ENCODE peak calls at places on chromosomes 7 and 10, in five cellular contexts. D is NCI-H1694 treated with DMSO at 0.1 percent for 48 hours, P is head of caudate nucleus, I is posterior cingulate gyrus, L is thoracic aorta. U is an unnamed sample.

GRCh38 chr7:76233538-76234281 is 32.0 kb downstream of the SRRM3 start:
- DNase-seq in D (no peak), P (peak; percentile 45), I (no peak), L (no peak), U (peak; percentile 50)

GRCh38 chr7:25456467-25457171 is 228.3 kb upstream of the NPVF start:
- DNase-seq in D (peak; percentile 11), P (no peak), I (no peak), L (no peak), U (no peak)

GRCh38 chr7:44963526-44964290 is 15.1 kb downstream of the MYO1G start:
- DNase-seq in D (no peak), P (no peak), I (no peak), L (no peak), U (no peak)

GRCh38 chr7:70710011-70710480 is 421.9 kb upstream of the GALNT17 start:
- DNase-seq in D (peak; percentile 46), P (no peak), I (no peak), L (no peak), U (no peak)

GRCh38 chr10:42961156-42961589 is 115.7 kb upstream of the RET start:
- DNase-seq in D (no peak), P (peak; percentile 5), I (no peak), L (no peak), U (no peak)

GRCh38 chr7:131591674-131592328 is 35.4 kb upstream of the PODXL start:
- DNase-seq in D (no peak), P (no peak), I (no peak), L (no peak), U (no peak)

GRCh38 chr10:44023517-44023916 is 361.4 kb downstream of the CXCL12 start:
- DNase-seq in D (no peak), P (no peak), I (no peak), L (no peak), U (no peak)

GRCh38 chr7:39691821-39692220 is 68.4 kb downstream of the RALA start:
- DNase-seq in D (no peak), P (no peak), I (no peak), L (no peak), U (no peak)

GRCh38 chr10:49092477-49092876 is 22.8 kb downstream of the VSTM4 start:
- DNase-seq in D (no peak), P (no peak), I (no peak), L (no peak), U (no peak)

GRCh38 chr7:100371561-100372171 is 1.6 kb upstream of the PILRA start:
- DNase-seq in D (no peak), P (no peak), I (no peak), L (no peak), U (no peak)

GRCh38 chr7:26153823-26154783 is 2.1 kb downstream of the NFE2L3 start:
- DNase-seq in D (no peak), P (no peak), I (no peak), L (no peak), U (no peak)

GRCh38 chr10:28393956-28394568 is 91.2 kb upstream of the MPP7 start:
- DNase-seq in D (peak; percentile 43), P (peak; percentile 67), I (peak; percentile 56), L (peak; percentile 18), U (peak; percentile 72)

GRCh38 chr10:6162589-6163356 is 40.0 kb upstream of the PFKFB3 start:
- DNase-seq in D (no peak), P (no peak), I (no peak), L (no peak), U (peak; percentile 79)

GRCh38 chr10:69048103-69048502 is 39.8 kb upstream of the SRGN start:
- DNase-seq in D (no peak), P (peak; percentile 44), I (no peak), L (no peak), U (no peak)

GRCh38 chr7:144027070-144027469 is 21.7 kb upstream of the OR2A5 start:
- DNase-seq in D (peak; percentile 3), P (no peak), I (no peak), L (no peak), U (peak; percentile 31)

GRCh38 chr7:67918158-67918557 is 921.5 kb downstream of the TYW1 start:
- DNase-seq in D (no peak), P (no peak), I (no peak), L (no peak), U (no peak)

GRCh38 chr7:10998984-10999757 is 25.5 kb downstream of the PHF14 start:
- DNase-seq in D (no peak), P (no peak), I (no peak), L (no peak), U (no peak)

GRCh38 chr10:27297848-27298524 is 57.4 kb upstream of the ACBD5 start:
- DNase-seq in D (no peak), P (no peak), I (no peak), L (no peak), U (no peak)

GRCh38 chr10:30931094-30931493 is 100.6 kb downstream of the ZNF438 start:
- DNase-seq in D (no peak), P (no peak), I (no peak), L (no peak), U (no peak)

GRCh38 chr7:23287612-23288011 is 11.5 kb upstream of the MALSU1 start:
- DNase-seq in D (no peak), P (no peak), I (no peak), L (no peak), U (no peak)

GRCh38 chr10:3623746-3624145 is 161.3 kb downstream of the KLF6 start:
- DNase-seq in D (no peak), P (no peak), I (no peak), L (no peak), U (no peak)

GRCh38 chr7:10973942-10974716 is 457 bp downstream of the PHF14 start:
- DNase-seq in D (no peak), P (no peak), I (peak; percentile 14), L (no peak), U (peak; percentile 41)

GRCh38 chr7:35793225-35793579 is 7.7 kb upstream of the SEPTIN7 start:
- DNase-seq in D (no peak), P (no peak), I (no peak), L (no peak), U (no peak)

GRCh38 chr10:119199231-119199992 is 8.0 kb upstream of the GRK5 start:
- DNase-seq in D (peak; percentile 56), P (peak; percentile 78), I (peak; percentile 61), L (no peak), U (peak; percentile 90)

GRCh38 chr10:58554316-58554715 is 41.6 kb downstream of the BICC1 start:
- DNase-seq in D (no peak), P (no peak), I (no peak), L (no peak), U (no peak)

GRCh38 chr10:33260403-33261239 is 73.8 kb downstream of the NRP1 start:
- DNase-seq in D (no peak), P (no peak), I (no peak), L (no peak), U (no peak)

GRCh38 chr10:132511692-132512442 is 25.7 kb upstream of the INPP5A start:
- DNase-seq in D (no peak), P (no peak), I (no peak), L (no peak), U (no peak)

GRCh38 chr10:13496164-13496563 is 32.6 kb downstream of the BEND7 start:
- DNase-seq in D (no peak), P (no peak), I (no peak), L (no peak), U (no peak)

GRCh38 chr7:84509522-84509921 is 314.9 kb upstream of the SEMA3A start:
- DNase-seq in D (no peak), P (no peak), I (no peak), L (no peak), U (no peak)

GRCh38 chr10:119796039-119796438 is 70.2 kb downstream of the INPP5F start:
- DNase-seq in D (no peak), P (no peak), I (no peak), L (no peak), U (no peak)

GRCh38 chr10:77586719-77587423 is 50.7 kb downstream of the KCNMA1 start:
- DNase-seq in D (no peak), P (peak; percentile 35), I (no peak), L (no peak), U (no peak)

GRCh38 chr7:47807756-47808155 is 140.5 kb downstream of the PKD1L1 start:
- DNase-seq in D (no peak), P (no peak), I (no peak), L (no peak), U (no peak)

GRCh38 chr10:61758440-61758839 is 95.7 kb downstream of the CABCOCO1 start:
- DNase-seq in D (no peak), P (no peak), I (no peak), L (no peak), U (no peak)

GRCh38 chr7:74476546-74477095 is 22.9 kb downstream of the GTF2IRD1 start:
- DNase-seq in D (no peak), P (no peak), I (no peak), L (no peak), U (no peak)

GRCh38 chr7:27172823-27173411 is 1.2 kb downstream of the HOXA10 start:
- DNase-seq in D (no peak), P (no peak), I (no peak), L (no peak), U (peak; percentile 27)

GRCh38 chr7:94231333-94231732 is 163.4 kb upstream of the COL1A2 start:
- DNase-seq in D (no peak), P (no peak), I (no peak), L (no peak), U (no peak)

GRCh38 chr10:10901906-10902305 is 115.8 kb upstream of the CELF2 start:
- DNase-seq in D (no peak), P (no peak), I (no peak), L (no peak), U (no peak)

GRCh38 chr7:82044497-82045080 is 274.7 kb upstream of the HGF start:
- DNase-seq in D (peak; percentile 41), P (peak; percentile 66), I (peak; percentile 47), L (no peak), U (peak; percentile 74)

U was measured in cerebellar cortex.